ENCODE peak calls at places on chromosomes 13 and 19, in nine cellular contexts. O, B, A, W, R, L, T, P and X are unnamed samples. For H3K4me1, the result is how much of the 10 kb centered on the place peaks cover.

GRCh38 chr13:70189981-70190380 is 81.7 kb upstream of the KLHL1 start:
- DNase-seq in O (no peak), B (no peak), A (no peak), W (no peak), R (no peak), L (no peak), T (no peak), P (no peak), X (no peak)

GRCh38 chr13:92767468-92767867 is 459.1 kb upstream of the GPC6 start:
- DNase-seq in O (no peak), B (no peak), A (no peak), W (no peak), R (no peak), L (no peak), T (no peak), P (no peak), X (no peak)

GRCh38 chr13:98834254-98834960 is 81.9 kb upstream of the SLC15A1 start:
- DNase-seq in O (no peak), B (no peak), A (no peak), W (no peak), R (no peak), L (no peak), T (no peak), P (no peak), X (no peak)

GRCh38 chr19:32404939-32405430 is 585 bp upstream of the DPY19L3 start:
- DNase-seq in O (peak), B (peak), A (peak), W (peak), R (peak), L (peak), T (no peak), P (no peak), X (no peak)

GRCh38 chr13:35690546-35690945 is 214.1 kb upstream of the MAB21L1 start:
- DNase-seq in O (no peak), B (no peak), A (no peak), W (no peak), R (no peak), L (no peak), T (no peak), P (no peak), X (no peak)

GRCh38 chr19:13014921-13015280 is 19.6 kb downstream of the NFIX start:
- DNase-seq in O (no peak), B (no peak), A (no peak), W (no peak), R (no peak), L (no peak), T (no peak), P (no peak), X (no peak)

GRCh38 chr19:34979819-34980640 is 16.0 kb upstream of the ZNF792 start:
- DNase-seq in O (no peak), B (no peak), A (no peak), W (no peak), R (no peak), L (no peak), T (no peak), P (no peak), X (no peak)

GRCh38 chr13:40440990-40441820 is 225.2 kb downstream of the FOXO1 start:
- DNase-seq in O (peak), B (peak), A (peak), W (no peak), R (peak), L (peak), T (no peak), P (no peak), X (peak)

GRCh38 chr13:45238945-45239795 is 38.3 kb upstream of the KCTD4 start:
- DNase-seq in O (no peak), B (no peak), A (no peak), W (no peak), R (no peak), L (no peak), T (no peak), P (no peak), X (no peak)

GRCh38 chr19:3554254-3555083 is 2.9 kb downstream of the MFSD12 start:
- DNase-seq in O (no peak), B (no peak), A (no peak), W (no peak), R (no peak), L (no peak), T (no peak), P (no peak), X (no peak)

GRCh38 chr13:23969672-23970071 is 72.4 kb upstream of the C1QTNF9B start:
- DNase-seq in O (no peak), B (no peak), A (no peak), W (peak), R (no peak), L (no peak), T (no peak), P (no peak), X (no peak)

GRCh38 chr13:31361673-31362072 is 161.9 kb downstream of the B3GLCT start:
- DNase-seq in O (no peak), B (no peak), A (no peak), W (no peak), R (no peak), L (no peak), T (no peak), P (no peak), X (no peak)

GRCh38 chr13:93963266-93964131 is 516.0 kb downstream of the DCT start:
- DNase-seq in O (no peak), B (no peak), A (no peak), W (peak), R (no peak), L (no peak), T (no peak), P (no peak), X (no peak)

GRCh38 chr19:57675881-57676280 is 5.9 kb upstream of the ZNF551 start:
- DNase-seq in O (no peak), B (no peak), A (no peak), W (no peak), R (no peak), L (no peak), T (no peak), P (no peak), X (no peak)

GRCh38 chr13:111210082-111210481 is 95.0 kb downstream of the ARHGEF7 start:
- DNase-seq in O (no peak), B (no peak), A (no peak), W (no peak), R (no peak), L (no peak), T (no peak), P (no peak), X (no peak)

GRCh38 chr13:36102721-36103120 is 28.5 kb downstream of the DCLK1 start:
- DNase-seq in O (no peak), B (no peak), A (no peak), W (no peak), R (no peak), L (no peak), T (no peak), P (no peak), X (no peak)

GRCh38 chr13:80011448-80012212 is 329.3 kb downstream of the SPRY2 start:
- DNase-seq in O (no peak), B (peak), A (no peak), W (no peak), R (peak), L (no peak), T (no peak), P (no peak), X (no peak)

GRCh38 chr13:30156826-30157615 is 150.3 kb downstream of the KATNAL1 start:
- DNase-seq in O (no peak), B (no peak), A (no peak), W (no peak), R (no peak), L (no peak), T (no peak), P (no peak), X (no peak)

GRCh38 chr13:109072505-109072904 is 443.1 kb downstream of the MYO16 start:
- DNase-seq in O (no peak), B (no peak), A (no peak), W (no peak), R (no peak), L (no peak), T (no peak), P (no peak), X (no peak)

GRCh38 chr19:47023448-47023794 is 3.8 kb downstream of the NPAS1 start:
- DNase-seq in O (no peak), B (no peak), A (no peak), W (peak), R (no peak), L (no peak), T (no peak), P (no peak), X (no peak)

GRCh38 chr13:42876810-42877550 is 95.6 kb downstream of the FAM216B start:
- DNase-seq in O (no peak), B (no peak), A (no peak), W (no peak), R (no peak), L (no peak), T (no peak), P (no peak), X (no peak)

GRCh38 chr19:57978586-57979289 is 4.4 kb upstream of the C19orf18 start:
- DNase-seq in O (no peak), B (no peak), A (no peak), W (no peak), R (no peak), L (no peak), T (no peak), P (no peak), X (no peak)

GRCh38 chr13:102233566-102234208 is 168.2 kb downstream of the FGF14 start:
- DNase-seq in O (no peak), B (no peak), A (no peak), W (no peak), R (no peak), L (no peak), T (no peak), P (no peak), X (no peak)

GRCh38 chr13:94233401-94233800 is 246.1 kb downstream of the DCT start:
- DNase-seq in O (no peak), B (no peak), A (peak), W (peak), R (no peak), L (peak), T (no peak), P (no peak), X (no peak)

GRCh38 chr19:2542341-2543069 is 66.6 kb downstream of the GADD45B start:
- DNase-seq in O (no peak), B (no peak), A (no peak), W (no peak), R (no peak), L (no peak), T (no peak), P (no peak), X (no peak)
- H3K4me1 ChIP-seq in O (under half), B (under half), A (half or more), W (half or more), R (half or more), L (half or more), T (under half), P (under half), X (half or more)

GRCh38 chr19:17242431-17243208 is 3.1 kb downstream of the NR2F6 start:
- DNase-seq in O (no peak), B (no peak), A (no peak), W (no peak), R (no peak), L (no peak), T (no peak), P (no peak), X (no peak)

GRCh38 chr19:17244618-17245534 is 843 bp downstream of the NR2F6 start:
- DNase-seq in O (no peak), B (peak), A (no peak), W (peak), R (no peak), L (no peak), T (no peak), P (no peak), X (no peak)

GRCh38 chr19:17243340-17243853 is 2.3 kb downstream of the NR2F6 start:
- DNase-seq in O (no peak), B (peak), A (no peak), W (no peak), R (no peak), L (no peak), T (no peak), P (no peak), X (no peak)

GRCh38 chr19:17245535-17245984 is at the start of gene NR2F6:
- DNase-seq in O (no peak), B (no peak), A (no peak), W (no peak), R (no peak), L (no peak), T (peak), P (no peak), X (no peak)

GRCh38 chr19:17243854-17244617 is 1.7 kb downstream of the NR2F6 start:
- DNase-seq in O (peak), B (peak), A (peak), W (peak), R (peak), L (peak), T (peak), P (no peak), X (no peak)
- H3K4me1 ChIP-seq in O (under half), B (under half), A (under half), W (half or more), R (under half), L (under half), T (under half), P (under half), X (under half)

GRCh38 chr19:44720945-44721344 is 22.0 kb downstream of the CEACAM16 start:
- DNase-seq in O (no peak), B (no peak), A (no peak), W (no peak), R (no peak), L (no peak), T (no peak), P (no peak), X (no peak)
- H3K4me1 ChIP-seq in O (under half), B (under half), A (under half), W (under half), R (under half), L (half or more), T (under half), P (under half), X (half or more)

GRCh38 chr13:73828811-73829210 is 305.4 kb downstream of the KLF12 start:
- DNase-seq in O (no peak), B (no peak), A (no peak), W (no peak), R (no peak), L (no peak), T (no peak), P (no peak), X (no peak)
- H3K4me1 ChIP-seq in O (under half), B (under half), A (under half), W (under half), R (under half), L (under half), T (under half), P (under half), X (under half)

DNA sequence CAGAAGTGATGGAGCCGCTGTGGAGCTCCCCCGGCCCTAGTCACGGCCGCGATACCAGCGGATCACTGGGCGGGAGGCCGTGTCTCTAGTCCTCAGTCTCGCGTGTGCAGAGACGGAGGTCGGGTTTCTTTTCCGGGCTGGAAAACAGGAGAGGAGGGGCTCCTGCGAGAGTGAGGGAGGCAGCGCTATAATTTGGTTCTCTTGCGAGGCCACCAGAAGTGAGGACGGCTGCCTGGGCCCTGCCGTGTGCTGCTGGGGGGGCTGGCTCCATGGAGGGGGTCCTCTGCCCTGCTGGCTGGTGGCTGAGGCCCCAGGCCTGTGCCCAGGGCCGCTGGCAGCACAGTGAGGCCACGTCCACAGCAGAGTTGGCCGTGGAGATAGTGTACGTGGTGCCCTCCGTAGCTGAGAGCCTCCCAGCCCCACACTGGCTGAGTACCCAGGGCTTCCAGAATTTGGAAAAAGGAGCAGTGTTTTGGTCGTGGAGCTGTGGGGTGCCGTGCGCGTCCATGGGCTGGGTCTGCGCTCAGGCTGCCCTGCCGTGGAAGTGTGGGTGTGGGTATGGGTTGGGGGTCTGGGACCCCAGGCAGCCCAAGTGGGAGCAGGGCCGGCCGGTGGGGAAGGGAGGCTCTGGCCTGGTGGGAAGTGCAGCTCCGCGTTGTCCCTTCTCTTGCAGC is 5.8 kb downstream of the PTBP1 start:
- DNase-seq in O (no peak), B (no peak), A (peak), W (no peak), R (no peak), L (no peak), T (no peak), P (no peak), X (no peak)
- H3K4me1 ChIP-seq in O (under half), B (under half), A (half or more), W (under half), R (half or more), L (half or more), T (under half), P (under half), X (half or more)

GRCh38 chr19:11261902-11262839 is at the start of gene DOCK6:
- DNase-seq in O (no peak), B (peak), A (peak), W (peak), R (peak), L (no peak), T (peak), P (no peak), X (no peak)

GRCh38 chr19:11263726-11264125 is 1.4 kb upstream of the DOCK6 start:
- DNase-seq in O (no peak), B (no peak), A (no peak), W (no peak), R (no peak), L (no peak), T (no peak), P (no peak), X (no peak)

GRCh38 chr19:11265177-11265784 is 3.0 kb upstream of the DOCK6 start:
- DNase-seq in O (no peak), B (no peak), A (no peak), W (no peak), R (no peak), L (no peak), T (peak), P (no peak), X (no peak)

GRCh38 chr19:11265785-11266236 is 3.5 kb upstream of the DOCK6 start:
- DNase-seq in O (no peak), B (peak), A (no peak), W (peak), R (no peak), L (no peak), T (peak), P (no peak), X (no peak)

DNA sequence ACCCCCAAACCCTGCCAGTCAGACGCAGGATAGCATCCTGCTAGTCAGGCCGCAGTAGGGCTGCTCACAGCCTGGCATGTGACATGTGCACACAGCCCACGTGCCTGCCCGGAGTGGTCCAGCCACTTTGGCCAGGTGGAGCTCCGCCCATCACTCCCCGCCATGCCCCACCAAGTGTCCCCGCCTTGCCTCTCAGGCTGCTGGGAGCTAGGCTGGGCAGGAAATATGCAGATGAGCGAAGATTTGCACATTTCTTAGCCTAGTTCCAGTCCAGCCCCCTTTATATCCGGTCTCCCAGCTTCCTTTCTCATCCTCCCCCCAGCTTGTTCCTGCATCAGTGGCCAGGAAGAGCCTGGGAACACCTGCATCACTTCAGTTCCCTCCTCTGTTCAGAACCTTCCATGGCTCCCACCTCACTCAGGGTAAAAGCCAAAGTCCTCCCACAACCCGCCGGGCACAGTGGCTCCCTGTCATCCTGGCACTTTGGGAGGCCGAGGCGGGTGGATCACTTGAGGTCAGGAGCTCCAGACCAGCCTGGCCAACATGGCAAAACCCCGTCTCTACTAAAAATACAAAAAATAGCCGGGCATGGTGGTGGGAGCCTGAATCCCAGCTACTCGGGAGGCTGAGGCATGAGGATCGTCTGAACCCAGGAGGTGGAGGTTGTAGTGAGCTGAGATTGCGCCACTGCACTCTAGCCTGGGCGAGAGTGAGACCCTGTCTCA is 2.3 kb upstream of the DOCK6 start:
- DNase-seq in O (peak), B (peak), A (no peak), W (peak), R (no peak), L (peak), T (no peak), P (no peak), X (no peak)
- H3K4me1 ChIP-seq in O (under half), B (under half), A (under half), W (under half), R (under half), L (under half), T (under half), P (under half), X (under half)

GRCh38 chr13:46392967-46393366 is 5.9 kb upstream of the RUBCNL start:
- DNase-seq in O (no peak), B (no peak), A (no peak), W (no peak), R (no peak), L (no peak), T (no peak), P (no peak), X (no peak)
- H3K4me1 ChIP-seq in O (under half), B (under half), A (under half), W (under half), R (under half), L (under half), T (under half), P (under half), X (under half)

DNA sequence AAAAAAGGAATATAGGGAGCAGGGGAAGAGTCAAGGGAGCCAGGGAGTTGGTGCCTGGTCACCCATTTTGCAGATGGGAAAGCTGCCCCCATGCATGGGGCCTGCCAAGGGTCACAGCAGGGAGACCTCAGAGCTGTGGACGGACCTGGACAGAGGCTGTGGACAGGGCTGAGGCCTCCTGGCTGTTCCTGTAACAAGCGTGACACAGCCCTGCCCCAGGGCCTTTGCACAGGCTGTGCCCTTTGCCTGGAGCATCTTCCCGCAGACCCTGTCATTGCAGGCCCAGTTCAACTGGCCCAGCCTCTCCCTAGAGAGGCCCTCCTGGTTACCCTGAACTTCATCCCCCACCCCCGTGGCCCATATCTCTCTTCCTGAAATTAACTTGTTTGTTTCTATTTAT is 6.4 kb downstream of the TNFAIP8L1 start:
- DNase-seq in O (no peak), B (no peak), A (no peak), W (no peak), R (no peak), L (no peak), T (no peak), P (no peak), X (no peak)
- H3K4me1 ChIP-seq in O (under half), B (under half), A (under half), W (under half), R (under half), L (under half), T (under half), P (under half), X (under half)

GRCh38 chr19:1088419-1089066 is 6.6 kb downstream of the POLR2E start:
- DNase-seq in O (no peak), B (no peak), A (no peak), W (no peak), R (no peak), L (no peak), T (no peak), P (no peak), X (no peak)
- H3K4me1 ChIP-seq in O (under half), B (under half), A (under half), W (under half), R (under half), L (under half), T (under half), P (under half), X (under half)

DNA sequence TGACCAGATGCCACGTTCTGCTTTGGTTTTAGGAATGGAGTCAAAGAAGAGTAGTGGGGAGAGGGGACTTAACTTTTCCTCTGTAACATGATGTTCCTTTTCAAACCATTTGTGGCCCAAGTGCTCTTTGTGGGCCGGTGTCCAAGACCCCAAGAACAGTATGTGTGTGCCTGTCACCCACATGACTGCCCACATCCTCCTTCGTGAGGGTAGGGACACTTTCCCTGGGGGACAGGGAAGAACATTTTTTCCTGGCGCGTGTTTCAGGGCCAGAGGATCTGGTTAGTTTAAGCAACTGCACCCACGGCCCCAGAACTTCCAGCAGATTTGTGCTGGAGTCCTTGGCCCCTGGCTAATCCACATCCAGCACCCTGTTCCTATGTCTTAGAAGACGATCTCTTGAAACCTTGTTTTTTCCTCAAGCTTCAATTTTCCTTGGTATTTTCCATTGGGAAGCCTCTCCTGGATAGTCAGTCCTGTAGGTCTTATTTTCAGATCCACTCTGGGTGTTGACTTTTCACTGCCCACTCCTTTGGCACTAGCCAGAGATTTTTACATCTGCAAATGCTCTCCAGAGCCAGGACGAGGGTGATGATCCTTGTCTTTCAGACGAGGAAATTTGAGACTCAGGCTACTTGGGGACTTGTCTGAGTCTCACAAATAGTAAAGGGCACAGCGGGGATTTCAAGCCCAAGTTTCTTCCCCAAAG is 10.8 kb upstream of the CCDC97 start:
- DNase-seq in O (no peak), B (no peak), A (peak), W (no peak), R (peak), L (peak), T (no peak), P (no peak), X (no peak)
- H3K4me1 ChIP-seq in O (under half), B (under half), A (under half), W (under half), R (under half), L (half or more), T (under half), P (under half), X (under half)